ENCODE peak calls at places on chromosomes 1 and 21, in six cellular contexts. G is AG08395; O is A549; Y is endothelial cell; M is activated naive CD4-positive, alpha-beta T cell; U is retina. J is an unnamed sample.

GRCh38 chr1:159560599-159560998 is 24.8 kb upstream of the OR10J5 start:
- DNase-seq in G (no peak), U (no peak), O (no peak), M (no peak), Y (no peak), J (no peak)

GRCh38 chr1:21674957-21675356 is 5.8 kb upstream of the RAP1GAP start:
- DNase-seq in G (no peak), M (no peak), Y (no peak), U (no peak), O (no peak), J (no peak)

GRCh38 chr21:14259669-14260458 is 43.9 kb downstream of the RBM11 start:
- DNase-seq in M (no peak), Y (no peak), U (peak), G (peak), O (peak), J (no peak)

GRCh38 chr1:85454214-85454613 is 10.7 kb downstream of the DDAH1 start:
- DNase-seq in U (no peak), Y (no peak), M (no peak), O (no peak), G (no peak), J (no peak)

GRCh38 chr1:35777109-35777508 is 7.3 kb upstream of the CLSPN start:
- DNase-seq in M (no peak), G (no peak), Y (no peak), U (peak), O (no peak), J (no peak)

GRCh38 chr1:89213347-89213746 is 14.6 kb upstream of the GBP4 start:
- DNase-seq in Y (no peak), U (no peak), M (no peak), O (no peak), G (no peak), J (no peak)

GRCh38 chr1:18948048-18948912 is 8.2 kb downstream of the IFFO2 start:
- DNase-seq in M (peak), Y (no peak), U (no peak), G (no peak), O (no peak), J (peak)

GRCh38 chr1:107604823-107605222 is 360.2 kb downstream of the VAV3 start:
- DNase-seq in G (no peak), Y (no peak), U (no peak), M (no peak), O (no peak), J (no peak)

GRCh38 chr1:15195420-15196052 is 42.0 kb downstream of the TMEM51 start:
- DNase-seq in U (no peak), O (no peak), G (no peak), M (no peak), Y (no peak), J (no peak)

GRCh38 chr1:54265661-54266060 is 65.7 kb downstream of the MRPL37 start:
- DNase-seq in O (no peak), G (no peak), Y (no peak), M (no peak), U (no peak), J (no peak)

GRCh38 chr1:96698332-96698983 is 23.1 kb upstream of the PTBP2 start:
- DNase-seq in G (no peak), Y (no peak), M (no peak), U (no peak), O (no peak), J (no peak)

GRCh38 chr1:69791311-69791710 is 223.6 kb downstream of the LRRC7 start:
- DNase-seq in Y (no peak), U (no peak), M (no peak), O (no peak), G (no peak), J (no peak)

GRCh38 chr1:24126023-24126671 is 14.2 kb upstream of the MYOM3 start:
- DNase-seq in U (no peak), G (peak), M (no peak), Y (no peak), O (no peak), J (no peak)

GRCh38 chr21:34726627-34727337 is 58.0 kb downstream of the CLIC6 start:
- DNase-seq in M (no peak), U (no peak), G (no peak), O (no peak), Y (no peak), J (no peak)

GRCh38 chr1:211135342-211135950 is 1.5 kb upstream of the KCNH1 start:
- DNase-seq in M (no peak), O (peak), Y (no peak), U (peak), G (peak), J (no peak)

GRCh38 chr21:44987301-44987885 is 47.6 kb downstream of the SLX9 start:
- DNase-seq in G (no peak), Y (no peak), O (no peak), M (no peak), U (no peak), J (peak)

GRCh38 chr1:200207711-200208126 is 180.2 kb downstream of the NR5A2 start:
- DNase-seq in U (no peak), G (no peak), Y (no peak), O (no peak), M (no peak), J (no peak)

GRCh38 chr1:245019904-245020486 is 134.8 kb upstream of the KIF26B start:
- DNase-seq in U (no peak), O (no peak), Y (no peak), G (no peak), M (no peak), J (no peak)

GRCh38 chr1:49104575-49104974 is 327.9 kb upstream of the BEND5 start:
- DNase-seq in G (no peak), U (no peak), O (no peak), M (no peak), Y (no peak), J (no peak)

GRCh38 chr1:94806451-94806861 is 13.7 kb upstream of the SLC44A3 start:
- DNase-seq in U (no peak), O (no peak), Y (no peak), G (peak), M (no peak), J (no peak)

GRCh38 chr1:161486806-161487482 is 18.3 kb upstream of the FCGR2A start:
- DNase-seq in M (no peak), Y (peak), G (peak), U (peak), O (peak), J (no peak)

GRCh38 chr1:221855156-221855555 is 113.3 kb upstream of the DUSP10 start:
- DNase-seq in U (no peak), G (no peak), Y (no peak), M (no peak), O (no peak), J (no peak)

GRCh38 chr1:187509091-187509490 is 680.3 kb downstream of the PLA2G4A start:
- DNase-seq in O (peak), G (no peak), M (no peak), Y (no peak), U (no peak), J (no peak)

GRCh38 chr1:214637722-214638473 is 34.9 kb downstream of the CENPF start:
- DNase-seq in G (peak), Y (peak), M (no peak), O (peak), U (peak), J (no peak)

GRCh38 chr1:80640978-80641377 is 1159.8 kb upstream of the ADGRL2 start:
- DNase-seq in Y (no peak), G (no peak), O (no peak), M (no peak), U (no peak), J (no peak)

GRCh38 chr1:32142446-32143301 is 34.8 kb downstream of the KPNA6 start:
- DNase-seq in G (peak), O (peak), U (no peak), M (no peak), Y (peak), J (no peak)

GRCh38 chr1:8205771-8206170 is 112.1 kb upstream of the SLC45A1 start:
- DNase-seq in O (no peak), U (no peak), M (no peak), Y (no peak), G (no peak), J (no peak)

GRCh38 chr1:170096806-170097340 is 22.4 kb upstream of the KIFAP3 start:
- DNase-seq in O (no peak), U (no peak), Y (no peak), M (no peak), G (no peak), J (no peak)

GRCh38 chr1:12595839-12596821 is 21.9 kb downstream of the DHRS3 start:
- DNase-seq in O (peak), Y (peak), U (peak), G (peak), M (no peak), J (peak)

GRCh38 chr21:16468191-16468590 is 738.4 kb downstream of the USP25 start:
- DNase-seq in Y (no peak), O (no peak), U (no peak), M (no peak), G (no peak), J (no peak)

GRCh38 chr1:36752891-36753361 is 270.2 kb upstream of the CSF3R start:
- DNase-seq in G (no peak), O (no peak), M (no peak), U (no peak), Y (no peak), J (no peak)

GRCh38 chr1:81369814-81370213 is 430.9 kb upstream of the ADGRL2 start:
- DNase-seq in O (no peak), G (no peak), Y (no peak), M (no peak), U (no peak), J (no peak)

GRCh38 chr1:233367057-233367759 is 39.7 kb downstream of the MAP3K21 start:
- DNase-seq in M (no peak), Y (no peak), G (no peak), O (peak), U (no peak), J (no peak)

GRCh38 chr1:8421721-8422120 is 103.8 kb downstream of the SLC45A1 start:
- DNase-seq in G (peak), M (no peak), O (no peak), Y (no peak), U (no peak), J (no peak)

GRCh38 chr1:170623171-170623570 is 40.8 kb upstream of the PRRX1 start:
- DNase-seq in O (peak), U (no peak), G (peak), M (no peak), Y (no peak), J (no peak)

GRCh38 chr1:167635233-167635648 is 5.2 kb downstream of the RCSD1 start:
- DNase-seq in Y (no peak), O (no peak), G (peak), U (peak), M (no peak), J (no peak)

J was measured in lower lobe of right lung.